ENCODE peak calls at places on chromosomes 5 and 9, in five cellular contexts. A, B, Z, Y and G are unnamed samples.

GRCh38 chr5:149030392-149030791 is 32.5 kb downstream of the SH3TC2 start:
- DNase-seq in Z (peak; percentile 64), B (peak; percentile 93), A (no peak), Y (peak; percentile 58), G (no peak)

GRCh38 chr5:178398856-178399722 is 166.5 kb upstream of the PHYKPL start:
- DNase-seq in A (no peak), Z (no peak), Y (peak; percentile 66), B (no peak), G (no peak)

GRCh38 chr5:120297621-120298020 is 166.5 kb upstream of the PRR16 start:
- DNase-seq in B (peak; percentile 31), Y (no peak), Z (peak; percentile 38), A (no peak), G (no peak)

GRCh38 chr9:125049212-125049611 is 94.1 kb downstream of the SCAI start:
- DNase-seq in B (peak; percentile 15), Y (no peak), A (no peak), Z (peak; percentile 12), G (peak; percentile 8)

GRCh38 chr9:133163559-133164208 is at the start of gene GBGT1:
- DNase-seq in Y (peak; percentile 94), Z (peak; percentile 25), B (no peak), A (no peak), G (no peak)

GRCh38 chr9:134428559-134428958 is 102.3 kb downstream of the RXRA start:
- DNase-seq in Y (no peak), B (no peak), Z (no peak), A (no peak), G (no peak)

GRCh38 chr5:175479125-175479881 is 943 bp downstream of the SFXN1 start:
- DNase-seq in B (no peak), A (no peak), Y (peak; percentile 92), Z (no peak), G (no peak)

GRCh38 chr9:15155826-15156225 is 151.2 kb downstream of the TTC39B start:
- DNase-seq in B (no peak), A (peak; percentile 18), Z (peak; percentile 69), Y (peak; percentile 66), G (no peak)

GRCh38 chr5:97102010-97102470 is 40.4 kb downstream of the LIX1 start:
- DNase-seq in Z (no peak), A (no peak), B (no peak), Y (no peak), G (no peak)

GRCh38 chr5:939368-939767 is 46.7 kb downstream of the TRIP13 start:
- DNase-seq in Y (no peak), B (no peak), A (no peak), Z (no peak), G (no peak)

GRCh38 chr5:126002222-126002897 is 420.8 kb upstream of the GRAMD2B start:
- DNase-seq in Z (peak; percentile 97), Y (no peak), A (no peak), B (peak; percentile 85), G (no peak)

GRCh38 chr5:40355181-40355580 is 324.5 kb upstream of the PTGER4 start:
- DNase-seq in Z (no peak), A (no peak), B (no peak), Y (no peak), G (no peak)

GRCh38 chr5:40354171-40354570 is 325.5 kb upstream of the PTGER4 start:
- DNase-seq in Y (no peak), Z (no peak), A (no peak), B (no peak), G (no peak)

GRCh38 chr5:40356248-40356647 is 323.5 kb upstream of the PTGER4 start:
- DNase-seq in Y (peak; percentile 27), A (no peak), Z (no peak), B (no peak), G (no peak)

GRCh38 chr5:40353442-40353841 is 326.3 kb upstream of the PTGER4 start:
- DNase-seq in B (no peak), Z (no peak), A (no peak), Y (no peak), G (no peak)

GRCh38 chr5:40355842-40356241 is 323.9 kb upstream of the PTGER4 start:
- DNase-seq in A (no peak), Y (no peak), Z (no peak), B (no peak), G (no peak)
- H3K4me2 ChIP-seq in A (no peak overlapping the region), Y (no peak overlapping the region), Z (no peak overlapping the region), B (no peak overlapping the region), G (no peak overlapping the region)

GRCh38 chr9:109107402-109108240 is 12.1 kb downstream of the TMEM245 start:
- DNase-seq in Z (peak; percentile 84), Y (peak; percentile 84), B (peak; percentile 81), A (peak; percentile 32), G (no peak)
- H3K4me3 ChIP-seq in Z (no peak overlapping the region), Y (peak overlapping the region; percentile 62), B (peak overlapping the region; percentile 11), A (no peak overlapping the region), G (no peak overlapping the region)

DNA sequence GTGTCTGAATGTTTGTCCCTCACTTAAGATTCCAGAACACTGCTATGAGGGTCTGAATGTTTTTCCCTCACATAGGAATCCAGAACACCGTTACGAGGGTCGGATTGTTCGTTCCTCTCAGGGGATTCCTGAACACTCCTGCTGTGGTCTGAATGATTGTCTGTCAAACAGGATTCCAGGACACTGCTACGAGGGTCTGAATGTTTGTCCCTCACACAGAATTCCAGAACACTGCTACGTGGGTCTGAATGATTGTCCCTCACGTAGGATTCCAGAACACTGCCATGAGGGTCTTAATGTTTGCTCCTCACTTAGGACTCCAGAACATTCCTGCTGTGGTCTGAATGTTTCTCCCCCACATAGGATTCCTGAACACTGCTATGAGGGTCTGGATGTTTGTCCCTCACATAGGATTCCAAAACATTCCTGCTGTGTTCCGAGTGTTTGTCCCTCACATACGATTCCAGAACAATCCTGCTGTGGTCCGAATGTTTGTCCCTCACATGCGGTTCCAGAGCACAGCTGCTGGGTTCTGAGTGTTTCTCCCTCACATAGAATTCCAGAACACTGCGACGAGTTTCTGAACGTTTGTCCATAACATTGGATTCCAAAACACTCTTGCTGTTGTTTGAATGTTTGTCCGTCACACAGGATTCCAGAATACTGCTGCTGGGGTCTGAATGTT is 199.5 kb downstream of the FOXD4L6 start:
- DNase-seq in A (no peak), Z (no peak), Y (no peak), B (no peak), G (no peak)
- H3K4me2 ChIP-seq in A (no peak overlapping the region), Z (no peak overlapping the region), Y (no peak overlapping the region), B (no peak overlapping the region), G (no peak overlapping the region)

GRCh38 chr9:100472268-100472667 is 681 bp upstream of the TMEFF1 start:
- DNase-seq in B (no peak), Z (no peak), Y (no peak), A (no peak), G (no peak)

GRCh38 chr9:100474082-100474949 is 1.4 kb downstream of the TMEFF1 start:
- DNase-seq in A (no peak), Z (no peak), B (no peak), Y (no peak), G (peak; percentile 70)

GRCh38 chr9:100474950-100475276 is 2.0 kb downstream of the TMEFF1 start:
- DNase-seq in Y (no peak), B (no peak), Z (no peak), A (no peak), G (no peak)

GRCh38 chr9:100472725-100473261 is at the start of gene TMEFF1:
- DNase-seq in A (no peak), Y (peak; percentile 96), Z (peak; percentile 41), B (peak; percentile 26), G (peak; percentile 86)

DNA sequence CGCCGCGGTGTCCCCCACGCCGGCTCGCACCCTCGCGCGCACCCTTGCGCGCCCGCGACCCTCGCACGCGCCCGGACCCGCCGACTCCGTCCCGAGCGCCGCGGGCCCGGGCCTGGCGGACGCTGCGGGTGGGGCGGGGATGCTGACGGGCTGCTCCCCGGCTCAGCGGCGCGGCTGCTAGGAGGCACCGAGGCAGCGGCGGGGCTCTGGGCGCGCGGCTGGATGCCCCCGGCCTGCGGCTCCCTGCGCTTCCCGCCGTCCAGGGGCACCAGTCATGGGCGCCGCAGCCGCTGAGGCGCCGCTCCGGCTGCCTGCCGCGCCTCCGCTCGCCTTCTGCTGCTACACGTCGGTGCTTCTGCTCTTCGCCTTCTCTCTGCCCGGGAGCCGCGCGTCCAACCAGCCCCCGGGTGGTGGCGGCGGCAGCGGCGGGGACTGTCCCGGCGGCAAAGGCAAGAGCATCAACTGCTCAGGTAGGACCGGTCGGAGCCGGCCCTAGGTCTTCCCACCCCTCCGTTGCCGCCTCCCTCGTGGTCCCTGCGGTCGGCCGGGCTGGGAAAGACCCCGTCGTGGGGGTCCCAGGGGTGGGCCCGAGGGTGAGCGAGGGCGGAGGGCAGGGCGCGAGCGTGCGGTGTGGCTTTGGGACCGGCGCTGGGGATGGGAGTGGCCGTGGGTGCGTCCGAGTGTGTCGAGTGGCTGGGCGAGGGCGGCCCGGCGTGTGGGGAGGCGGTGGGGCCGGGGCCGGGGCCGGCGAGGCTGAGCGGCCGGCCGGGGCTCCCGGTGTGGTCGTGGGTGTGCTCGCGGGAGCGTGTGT is 527 bp downstream of the TMEFF1 start:
- DNase-seq in B (peak; percentile 29), Z (peak; percentile 44), Y (peak; percentile 96), A (peak; percentile 9), G (peak; percentile 46)
- H3K4me3 ChIP-seq in B (peak overlapping the region; percentile 90), Z (peak overlapping the region; percentile 71), Y (peak overlapping the region; percentile 79), A (peak overlapping the region; percentile 93), G (peak overlapping the region; percentile 83)

GRCh38 chr9:112015149-112015548 is 118.5 kb downstream of the UGCG start:
- DNase-seq in Y (no peak), B (no peak), Z (no peak), A (no peak), G (no peak)

GRCh38 chr9:112011051-112011620 is 114.5 kb downstream of the UGCG start:
- DNase-seq in A (no peak), B (peak; percentile 63), Y (no peak), Z (no peak), G (no peak)

GRCh38 chr9:112012026-112012902 is 115.7 kb downstream of the UGCG start:
- DNase-seq in Y (peak; percentile 81), Z (peak; percentile 97), A (peak; percentile 32), B (peak; percentile 95), G (no peak)

GRCh38 chr9:112015736-112016135 is 119.1 kb downstream of the UGCG start:
- DNase-seq in B (no peak), Y (no peak), A (no peak), Z (no peak), G (no peak)

DNA sequence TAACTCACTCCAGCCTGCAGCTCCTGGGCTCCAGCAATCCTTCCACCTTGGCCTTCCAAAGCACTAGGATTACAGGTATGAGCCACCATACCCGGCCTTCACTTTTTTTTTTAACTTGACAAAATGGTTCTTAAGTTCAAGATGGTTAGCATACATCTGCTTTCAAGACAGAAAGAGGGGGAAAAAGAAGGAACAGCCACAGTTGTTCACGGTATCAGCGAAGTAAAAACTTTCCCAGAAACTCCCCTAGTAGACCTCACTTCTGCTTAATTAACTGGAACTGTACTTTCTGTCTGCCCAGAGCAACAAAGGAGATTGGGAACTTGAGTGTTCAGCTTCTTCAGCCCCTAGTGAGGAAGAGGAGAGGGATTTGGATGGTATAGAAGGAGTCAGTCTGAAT is 116.6 kb downstream of the UGCG start:
- DNase-seq in B (no peak), A (no peak), Y (no peak), Z (no peak), G (no peak)
- H3K4me2 ChIP-seq in B (no peak overlapping the region), A (no peak overlapping the region), Y (no peak overlapping the region), Z (no peak overlapping the region), G (no peak overlapping the region)